ENCODE peak calls at places on chromosome 3, in ten cellular contexts. E is suprapubic skin, P is fibroblast of pulmonary artery, L is kidney, Z is AG09309, S is IMR-90, C is lower lobe of right lung, J is neural progenitor cell, V is astrocyte, W is Panc1. X is an unnamed sample.

GRCh38 chr3:190617185-190617584 is 103.3 kb downstream of the IL1RAP start:
- DNase-seq in S (no peak), C (peak), J (peak), V (no peak), P (no peak), Z (no peak), E (no peak), L (no peak), W (no peak), X (no peak)

GRCh38 chr3:41768363-41768762 is 193.5 kb downstream of the ULK4 start:
- DNase-seq in J (no peak), L (no peak), Z (no peak), P (no peak), E (no peak), C (no peak), W (no peak), V (no peak), S (no peak), X (no peak)

GRCh38 chr3:27680517-27681246 is 41.4 kb downstream of the EOMES start:
- DNase-seq in W (no peak), L (no peak), V (peak), P (no peak), J (peak), E (no peak), S (no peak), C (no peak), Z (no peak), X (no peak)

GRCh38 chr3:58751235-58751634 is 84.7 kb upstream of the FAM3D start:
- DNase-seq in L (no peak), W (no peak), Z (no peak), E (no peak), S (no peak), V (no peak), P (no peak), J (no peak), C (no peak), X (no peak)

GRCh38 chr3:137026701-137027100 is 68.9 kb downstream of the IL20RB start:
- DNase-seq in P (no peak), V (no peak), Z (no peak), E (no peak), W (no peak), C (no peak), J (no peak), L (no peak), S (no peak), X (no peak)

GRCh38 chr3:146504546-146505197 is 35.3 kb upstream of the PLSCR2 start:
- DNase-seq in V (no peak), P (no peak), C (no peak), E (no peak), L (no peak), J (peak), S (no peak), W (no peak), Z (no peak), X (no peak)

GRCh38 chr3:187878776-187879524 is 133.7 kb upstream of the BCL6 start:
- DNase-seq in V (peak), E (no peak), J (no peak), C (no peak), S (peak), W (no peak), Z (peak), L (no peak), P (peak), X (peak)

GRCh38 chr3:117019082-117019713 is 309.6 kb downstream of the TUSC7 start:
- DNase-seq in S (peak), L (no peak), W (peak), V (peak), J (peak), Z (peak), C (no peak), E (no peak), P (peak), X (peak)

GRCh38 chr3:193665370-193665989 is 72.5 kb downstream of the OPA1 start:
- DNase-seq in Z (peak), L (no peak), J (no peak), C (no peak), V (peak), S (peak), W (peak), E (no peak), P (peak), X (no peak)

GRCh38 chr3:141940204-141940776 is 63.8 kb downstream of the ATP1B3 start:
- DNase-seq in P (peak), C (no peak), V (peak), E (peak), Z (peak), L (peak), W (peak), S (peak), J (peak), X (no peak)

GRCh38 chr3:63945558-63946096 is 33.4 kb upstream of the SCAANT1 start:
- DNase-seq in V (no peak), C (no peak), S (peak), W (no peak), E (no peak), Z (no peak), J (no peak), P (peak), L (no peak), X (no peak)

GRCh38 chr3:107958151-107958550 is 132.7 kb downstream of the CD47 start:
- DNase-seq in S (no peak), V (peak), W (no peak), E (no peak), L (no peak), C (no peak), Z (no peak), P (peak), J (no peak), X (no peak)

DNA sequence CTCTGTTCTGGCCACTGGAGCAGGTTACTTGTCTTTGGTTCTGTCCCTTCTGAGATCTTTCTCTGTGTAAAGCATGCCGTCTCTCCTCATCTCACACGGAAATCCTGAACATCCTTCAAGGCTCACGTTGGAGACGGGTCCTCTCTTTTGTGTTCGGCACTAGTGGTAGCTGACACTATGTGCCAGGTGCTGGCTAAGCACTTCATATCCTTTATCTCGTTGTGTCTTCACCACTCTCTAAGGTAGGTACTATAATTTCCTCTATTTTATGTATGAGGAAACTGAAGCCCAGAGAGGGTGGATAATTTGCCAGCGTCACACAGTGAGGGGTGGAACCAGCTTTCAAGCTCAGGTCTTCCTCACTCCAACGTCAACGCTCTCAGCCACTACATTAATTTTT is 1.2 kb downstream of the IFT122 start:
- DNase-seq in Z (no peak), V (no peak), S (no peak), J (no peak), W (no peak), P (no peak), C (no peak), E (no peak), L (no peak), X (no peak)
- H3K4me3 ChIP-seq in Z (peak), V (peak), S (peak), J (peak), W (peak), P (peak), C (peak), E (peak), L (peak), X (peak)

GRCh38 chr3:47868306-47868705 is 65.4 kb downstream of the DHX30 start:
- DNase-seq in Z (no peak), L (no peak), C (no peak), E (no peak), V (no peak), P (no peak), S (no peak), J (no peak), W (no peak), X (no peak)

GRCh38 chr3:47867451-47868017 is 64.6 kb downstream of the DHX30 start:
- DNase-seq in V (no peak), C (no peak), W (no peak), Z (no peak), S (no peak), L (peak), P (no peak), E (peak), J (no peak), X (no peak)

GRCh38 chr3:47870156-47870555 is 67.2 kb downstream of the DHX30 start:
- DNase-seq in S (peak), P (no peak), L (no peak), J (no peak), V (no peak), Z (no peak), C (no peak), W (no peak), E (no peak), X (no peak)

GRCh38 chr3:47863391-47864128 is 60.6 kb downstream of the DHX30 start:
- DNase-seq in S (no peak), W (no peak), P (no peak), Z (no peak), C (no peak), E (no peak), L (peak), V (no peak), J (no peak), X (no peak)

DNA sequence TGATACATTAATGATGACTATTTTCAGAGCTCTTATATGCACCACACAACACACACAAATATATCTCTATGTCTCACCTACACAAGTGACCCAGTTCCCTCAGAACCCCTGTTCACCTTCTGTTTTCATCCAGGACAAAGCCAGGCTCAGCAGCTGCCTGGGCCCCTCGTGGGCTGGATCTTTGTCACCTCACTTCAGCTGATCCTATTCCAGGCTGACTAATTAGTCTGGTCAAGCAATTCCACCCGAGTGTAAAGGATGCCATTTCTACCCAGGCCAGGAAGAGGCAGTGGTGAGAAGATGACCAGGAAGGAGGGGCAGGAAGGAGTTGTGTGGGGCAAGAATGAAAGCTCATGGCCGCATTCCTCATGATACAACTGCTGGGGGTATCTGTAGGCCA is 62.3 kb downstream of the DHX30 start:
- DNase-seq in S (no peak), E (no peak), L (no peak), W (no peak), J (peak), Z (no peak), P (peak), V (no peak), C (no peak), X (no peak)
- TF ChIP-seq CTCF in S (peak), E (no peak), L (no peak), W (no peak), J (peak), Z (no peak), P (no peak), V (no peak), C (no peak), X (peak)

DNA sequence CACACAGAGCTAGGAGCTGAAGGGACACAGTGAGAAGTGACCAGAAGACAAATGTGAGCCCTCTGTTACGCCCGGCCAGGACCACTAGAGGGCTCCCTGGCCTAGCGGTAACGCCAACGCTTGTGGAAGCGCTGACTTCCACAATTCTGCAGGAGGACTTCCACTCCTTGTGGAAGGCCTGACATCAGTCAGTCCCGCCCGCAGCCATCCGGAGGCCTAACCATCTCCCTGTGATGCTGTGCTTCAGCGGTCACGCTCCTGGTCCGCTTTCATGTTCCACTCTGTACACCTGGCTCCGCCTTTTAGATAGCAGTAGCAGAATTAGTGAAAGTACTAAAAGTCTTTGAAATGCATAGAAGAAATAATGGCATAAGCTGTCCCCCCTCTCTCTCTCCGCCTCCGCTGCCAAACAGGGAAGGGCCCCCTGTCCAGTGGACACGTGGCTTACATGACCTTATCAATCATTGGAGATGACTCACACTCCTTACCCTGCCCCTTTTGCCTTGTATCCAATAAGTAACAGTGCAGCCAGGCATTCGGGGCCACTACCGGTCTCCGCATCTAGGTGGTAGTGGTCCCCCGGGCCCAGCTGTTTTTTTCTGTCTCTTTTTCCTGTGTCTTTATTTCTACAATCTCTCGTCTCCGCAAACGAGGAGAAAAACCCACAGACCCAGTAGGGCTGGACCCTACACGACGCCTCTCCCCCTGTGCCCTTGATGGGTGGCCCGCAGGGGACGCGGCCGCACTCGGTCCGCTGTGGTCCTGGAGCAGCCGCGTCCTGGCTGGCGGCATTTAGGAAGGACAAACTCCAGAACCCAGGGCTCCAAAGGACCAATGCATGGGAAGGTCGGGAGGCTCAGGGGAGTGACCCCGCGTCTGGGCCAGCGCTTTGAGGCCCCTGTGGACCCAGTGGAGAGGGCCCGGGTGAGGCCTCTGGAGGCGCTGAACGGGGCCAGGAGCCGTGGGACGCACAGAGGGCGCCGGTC is 27.0 kb upstream of the RPL32 start:
- DNase-seq in V (peak), P (peak), Z (peak), W (peak), E (peak), S (peak), C (peak), J (peak), L (peak), X (peak)
- H3K4me3 ChIP-seq in V (no peak), P (no peak), Z (no peak), W (no peak), E (peak), S (no peak), C (peak), J (peak), L (no peak), X (peak)

DNA sequence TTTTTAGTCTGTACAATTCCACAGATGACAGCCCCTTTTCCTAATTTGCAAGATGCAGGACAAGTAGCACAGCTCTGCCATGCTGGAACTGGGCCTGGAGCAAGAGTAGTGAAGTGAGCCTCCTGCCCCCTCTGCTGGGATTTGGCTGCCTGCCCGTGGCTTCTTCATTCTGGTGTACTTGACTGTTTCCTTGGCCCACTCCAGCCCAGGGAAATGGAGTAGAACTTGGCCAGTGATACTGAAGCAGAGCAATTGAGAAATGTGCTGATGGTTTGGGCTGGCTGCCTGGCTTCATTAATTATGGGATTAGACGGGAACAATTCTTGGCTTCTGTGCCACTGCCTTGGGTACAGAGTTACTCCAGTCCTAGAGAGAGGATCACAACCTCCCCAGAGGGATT is 2.8 kb downstream of the GPD1L start:
- DNase-seq in V (peak), P (peak), E (peak), C (peak), J (no peak), Z (peak), W (no peak), S (peak), L (peak), X (peak)
- TF ChIP-seq CTCF in V (no peak), P (no peak), E (no peak), C (no peak), J (no peak), Z (no peak), W (no peak), S (no peak), L (no peak), X (no peak)

GRCh38 chr3:115072265-115073008 is 74.7 kb downstream of the ZBTB20 start:
- DNase-seq in C (no peak), V (peak), Z (peak), S (peak), L (no peak), J (no peak), W (no peak), P (peak), E (no peak), X (peak)

GRCh38 chr3:115068799-115069198 is 78.3 kb downstream of the ZBTB20 start:
- DNase-seq in L (no peak), V (peak), W (no peak), J (no peak), C (no peak), P (peak), Z (no peak), S (no peak), E (no peak), X (no peak)

GRCh38 chr3:115074502-115074901 is 72.6 kb downstream of the ZBTB20 start:
- DNase-seq in S (peak), E (no peak), W (no peak), C (no peak), J (no peak), L (no peak), P (peak), Z (no peak), V (peak), X (no peak)

GRCh38 chr3:115071611-115072010 is 75.5 kb downstream of the ZBTB20 start:
- DNase-seq in E (no peak), W (no peak), L (no peak), S (peak), Z (peak), P (peak), J (peak), C (no peak), V (peak), X (peak)

DNA sequence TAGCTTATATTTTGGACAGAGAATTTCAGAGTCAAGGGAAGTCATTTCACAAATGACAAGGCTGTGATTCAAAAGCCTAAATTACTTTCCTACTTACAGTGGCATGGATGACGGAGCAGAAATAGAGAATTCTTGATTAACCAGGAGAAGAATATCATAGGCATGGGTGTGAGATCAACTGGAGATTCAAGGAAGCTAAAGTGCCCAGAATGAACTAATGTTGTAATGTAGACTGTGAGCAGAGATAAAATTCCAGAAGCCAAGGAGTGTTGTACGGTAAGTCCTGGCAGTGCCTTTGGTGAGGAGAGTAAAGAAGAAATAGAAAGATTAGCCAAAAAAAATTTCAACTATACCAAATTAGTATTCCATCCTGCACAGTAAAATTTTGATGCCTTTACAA is 76.0 kb downstream of the ZBTB20 start:
- DNase-seq in S (no peak), J (no peak), L (no peak), E (no peak), Z (no peak), C (no peak), P (no peak), V (peak), W (no peak), X (no peak)
- H3K4me3 ChIP-seq in S (no peak), J (no peak), L (no peak), E (no peak), Z (peak), C (no peak), P (no peak), V (peak), W (no peak), X (no peak)

GRCh38 chr3:8282541-8283165 is 219.0 kb upstream of the LMCD1 start:
- DNase-seq in V (no peak), W (no peak), S (no peak), J (no peak), E (no peak), P (no peak), Z (no peak), L (no peak), C (no peak), X (no peak)

GRCh38 chr3:8280161-8280560 is 221.5 kb upstream of the LMCD1 start:
- DNase-seq in C (no peak), W (no peak), J (peak), V (no peak), P (no peak), L (no peak), Z (no peak), S (no peak), E (no peak), X (no peak)

GRCh38 chr3:8279476-8279875 is 222.1 kb upstream of the LMCD1 start:
- DNase-seq in V (no peak), C (no peak), S (no peak), P (no peak), J (no peak), Z (no peak), E (no peak), L (no peak), W (no peak), X (no peak)

GRCh38 chr3:8283180-8283579 is 218.4 kb upstream of the LMCD1 start:
- DNase-seq in L (no peak), W (no peak), S (no peak), E (no peak), C (no peak), P (no peak), Z (no peak), V (no peak), J (no peak), X (no peak)

GRCh38 chr3:8278448-8278847 is 223.2 kb upstream of the LMCD1 start:
- DNase-seq in L (no peak), V (no peak), J (no peak), C (no peak), S (no peak), W (no peak), P (no peak), Z (no peak), E (no peak), X (no peak)
- TF ChIP-seq CTCF in L (no peak), V (no peak), J (peak), C (no peak), S (no peak), W (peak), P (no peak), Z (no peak), E (no peak), X (no peak)